ENCODE peak calls at places on chromosomes 3 and 15, in five cellular contexts. D, F, N, H and M are unnamed samples. For H3K4me1, the result is how much of the 10 kb centered on the place peaks cover.

GRCh38 chr15:26503998-26504397 is 268.9 kb downstream of the GABRB3 start:
- DNase-seq in D (no peak), F (no peak), N (no peak), H (no peak), M (no peak)

GRCh38 chr3:186361246-186361611 is 805 bp downstream of the DGKG start:
- DNase-seq in D (no peak), F (no peak), N (no peak), H (no peak), M (no peak)

GRCh38 chr3:143135150-143135549 is 15.6 kb downstream of the CHST2 start:
- DNase-seq in D (no peak), F (no peak), N (no peak), H (no peak), M (no peak)

GRCh38 chr3:183506674-183507290 is 48.7 kb downstream of the KLHL6 start:
- DNase-seq in D (no peak), F (no peak), N (no peak), H (no peak), M (no peak)

GRCh38 chr3:135779590-135780235 is 185.8 kb upstream of the PPP2R3A start:
- DNase-seq in D (no peak), F (no peak), N (no peak), H (no peak), M (no peak)

GRCh38 chr3:10352146-10352911 is 31.4 kb upstream of the SEC13 start:
- DNase-seq in D (no peak), F (no peak), N (no peak), H (no peak), M (no peak)

GRCh38 chr3:78204977-78205376 is 1165.1 kb downstream of the ROBO2 start:
- DNase-seq in D (no peak), F (no peak), N (no peak), H (peak), M (peak)

GRCh38 chr3:21163961-21164360 is 587.0 kb downstream of the ZNF385D start:
- DNase-seq in D (no peak), F (no peak), N (no peak), H (no peak), M (no peak)

GRCh38 chr3:12622335-12622734 is 41.6 kb downstream of the RAF1 start:
- DNase-seq in D (no peak), F (no peak), N (no peak), H (no peak), M (no peak)

GRCh38 chr3:136630911-136631310 is 121.3 kb downstream of the STAG1 start:
- DNase-seq in D (no peak), F (no peak), N (no peak), H (no peak), M (no peak)

GRCh38 chr3:77303943-77304778 is 264.3 kb downstream of the ROBO2 start:
- DNase-seq in D (no peak), F (no peak), N (no peak), H (no peak), M (no peak)

GRCh38 chr3:141164844-141165243 is 66.8 kb upstream of the PXYLP1 start:
- DNase-seq in D (no peak), F (no peak), N (no peak), H (no peak), M (no peak)

GRCh38 chr3:158560979-158561378 is 10.0 kb upstream of the MLF1 start:
- DNase-seq in D (no peak), F (no peak), N (no peak), H (no peak), M (no peak)

GRCh38 chr3:59927061-59927460 is 877.2 kb upstream of the CFAP20DC start:
- DNase-seq in D (no peak), F (no peak), N (no peak), H (no peak), M (no peak)

GRCh38 chr3:52068055-52068704 is 11.8 kb upstream of the DUSP7 start:
- DNase-seq in D (no peak), F (no peak), N (no peak), H (no peak), M (no peak)

GRCh38 chr3:186102687-186103086 is 6.2 kb downstream of the ETV5 start:
- DNase-seq in D (no peak), F (no peak), N (no peak), H (no peak), M (no peak)

GRCh38 chr15:88900309-88900981 is 5.1 kb upstream of the HAPLN3 start:
- DNase-seq in D (no peak), F (no peak), N (no peak), H (no peak), M (no peak)

GRCh38 chr3:40996382-40996781 is 202.9 kb upstream of the CTNNB1 start:
- DNase-seq in D (no peak), F (peak), N (no peak), H (no peak), M (no peak)

GRCh38 chr3:130529816-130530215 is 12.8 kb downstream of the COL6A6 start:
- DNase-seq in D (no peak), F (no peak), N (no peak), H (no peak), M (no peak)

GRCh38 chr3:8805774-8806173 is 36.4 kb upstream of the OXTR start:
- DNase-seq in D (no peak), F (no peak), N (no peak), H (no peak), M (no peak)

GRCh38 chr15:82540055-82540983 is at the start of gene RPS17:
- DNase-seq in D (peak), F (peak), N (peak), H (peak), M (peak)

GRCh38 chr3:13728487-13728886 is 151.4 kb downstream of the WNT7A start:
- DNase-seq in D (no peak), F (peak), N (no peak), H (no peak), M (peak)

GRCh38 chr3:127385540-127385870 is 97.7 kb upstream of the PRR20G start:
- DNase-seq in D (no peak), F (no peak), N (no peak), H (no peak), M (no peak)

GRCh38 chr3:194296832-194297666 is 54.1 kb downstream of the CPN2 start:
- DNase-seq in D (peak), F (peak), N (peak), H (peak), M (no peak)

GRCh38 chr15:63638828-63639227 is 41.6 kb downstream of the FBXL22 start:
- DNase-seq in D (no peak), F (no peak), N (no peak), H (no peak), M (no peak)

GRCh38 chr15:80834402-80834801 is 55.2 kb downstream of the CEMIP start:
- DNase-seq in D (no peak), F (no peak), N (no peak), H (no peak), M (no peak)

GRCh38 chr15:85504739-85505676 is 124.6 kb downstream of the AKAP13 start:
- DNase-seq in D (no peak), F (peak), N (peak), H (peak), M (no peak)

GRCh38 chr15:34217587-34218225 is 7.1 kb upstream of the EMC4 start:
- DNase-seq in D (no peak), F (no peak), N (no peak), H (no peak), M (no peak)

GRCh38 chr15:99369250-99369649 is 118.0 kb downstream of the LRRC28 start:
- DNase-seq in D (no peak), F (no peak), N (no peak), H (no peak), M (no peak)

GRCh38 chr3:154786724-154787123 is 293.4 kb upstream of the MME start:
- DNase-seq in D (no peak), F (no peak), N (no peak), H (no peak), M (no peak)

GRCh38 chr3:160618363-160618762 is 53.0 kb upstream of the KPNA4 start:
- DNase-seq in D (no peak), F (no peak), N (no peak), H (no peak), M (no peak)
- H3K4me1 ChIP-seq in D (under half), F (under half), N (under half), H (under half), M (under half)

DNA sequence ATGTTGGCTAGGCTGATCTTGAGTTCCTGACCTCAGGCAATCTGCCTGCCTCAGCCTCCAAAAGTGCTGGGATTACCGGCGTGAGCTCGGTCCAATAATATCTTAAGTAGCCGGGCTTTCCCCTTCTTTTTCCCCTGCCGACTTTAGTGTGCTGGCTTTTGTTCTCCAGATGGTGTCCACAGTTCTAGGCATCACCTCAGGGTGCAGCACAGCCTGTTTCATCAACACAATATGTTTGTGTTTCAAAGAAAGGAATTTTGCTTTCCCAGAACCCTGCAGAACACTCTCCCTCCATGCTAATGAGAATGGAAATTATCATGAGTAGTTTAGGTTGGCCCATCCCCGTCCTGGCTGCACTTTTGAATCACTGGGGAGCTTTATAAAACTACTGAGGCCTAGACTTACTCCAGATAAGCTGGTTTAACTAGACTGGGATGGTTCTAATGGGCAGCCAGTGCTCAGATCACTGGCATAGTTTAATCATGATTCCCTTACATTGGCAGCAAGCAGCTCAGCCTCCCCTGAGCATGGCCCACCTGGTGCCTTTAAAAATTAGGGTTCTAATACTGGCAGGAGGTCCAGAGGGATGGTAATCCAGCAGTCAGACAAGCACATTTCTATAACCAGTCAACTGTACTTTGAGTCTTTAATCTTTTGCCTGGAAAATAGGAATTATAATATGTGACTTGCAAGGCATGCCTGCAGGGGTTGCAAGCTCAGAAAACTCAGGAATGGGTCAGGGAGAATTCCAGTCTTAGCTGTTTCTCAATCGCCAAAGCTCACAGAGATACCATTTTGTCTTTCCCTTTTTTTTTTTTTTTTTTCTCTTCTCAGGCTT is 127.6 kb upstream of the RASGRP1 start:
- DNase-seq in D (no peak), F (no peak), N (no peak), H (no peak), M (no peak)
- H3K4me1 ChIP-seq in D (under half), F (under half), N (under half), H (under half), M (under half)

GRCh38 chr3:42843730-42844713 is 31.7 kb downstream of the CYP8B1 start:
- DNase-seq in D (peak), F (no peak), N (peak), H (peak), M (no peak)

GRCh38 chr3:42849017-42849416 is 26.7 kb downstream of the CYP8B1 start:
- DNase-seq in D (no peak), F (no peak), N (no peak), H (no peak), M (no peak)

GRCh38 chr3:42844815-42845214 is 30.9 kb downstream of the CYP8B1 start:
- DNase-seq in D (no peak), F (no peak), N (no peak), H (no peak), M (no peak)

GRCh38 chr3:42847731-42848130 is 27.9 kb downstream of the CYP8B1 start:
- DNase-seq in D (no peak), F (no peak), N (peak), H (no peak), M (no peak)

DNA sequence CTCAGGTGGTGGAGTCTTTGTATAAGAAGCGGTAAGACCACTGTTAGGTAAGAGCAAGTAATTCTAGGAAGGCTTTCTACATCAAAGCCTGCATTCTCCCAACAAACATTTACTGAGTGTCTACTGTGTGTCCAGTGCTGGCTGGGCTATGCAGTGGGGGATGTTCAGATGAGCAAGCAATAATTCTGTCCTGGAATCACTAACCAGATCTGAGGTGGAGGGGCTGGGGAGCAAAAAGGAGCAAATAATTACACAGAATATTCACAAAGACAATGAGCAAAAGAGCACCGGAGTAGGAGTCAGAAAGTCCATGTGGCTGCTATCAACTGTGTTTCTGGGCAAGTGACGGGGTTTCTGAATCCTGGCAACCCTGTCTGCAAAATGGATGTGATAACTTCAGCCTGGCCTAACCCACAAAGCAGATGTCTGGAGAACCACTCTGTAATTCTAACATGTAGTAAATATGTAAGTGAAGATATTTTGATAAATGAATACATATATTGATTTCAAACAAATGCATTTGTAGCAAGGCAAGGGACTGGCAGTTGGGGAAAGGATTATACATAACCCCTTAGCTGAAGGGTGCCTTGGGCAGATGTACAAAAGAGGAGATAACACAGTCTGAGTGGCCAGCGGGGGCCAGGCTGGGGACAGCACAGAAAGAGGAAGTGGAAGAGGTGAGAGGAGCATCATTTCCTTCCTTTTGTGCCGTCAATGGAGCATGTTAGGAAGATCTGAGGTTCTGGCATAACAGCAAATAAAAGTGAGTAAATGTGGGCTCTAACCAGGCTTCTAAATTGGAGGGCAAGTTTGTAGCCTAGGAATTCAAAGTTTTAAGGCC is 28.8 kb downstream of the CYP8B1 start:
- DNase-seq in D (no peak), F (no peak), N (no peak), H (no peak), M (no peak)
- H3K4me1 ChIP-seq in D (under half), F (under half), N (under half), H (under half), M (under half)

GRCh38 chr15:90044191-90044590 is 43.1 kb downstream of the ZNF710 start:
- DNase-seq in D (no peak), F (no peak), N (no peak), H (no peak), M (no peak)
- H3K4me1 ChIP-seq in D (under half), F (under half), N (under half), H (under half), M (under half)

GRCh38 chr15:60079210-60079609 is 75.1 kb downstream of the FOXB1 start:
- DNase-seq in D (no peak), F (no peak), N (no peak), H (no peak), M (no peak)

GRCh38 chr15:60081976-60082375 is 77.9 kb downstream of the FOXB1 start:
- DNase-seq in D (no peak), F (no peak), N (no peak), H (no peak), M (no peak)

GRCh38 chr15:60087561-60087960 is 83.5 kb downstream of the FOXB1 start:
- DNase-seq in D (no peak), F (no peak), N (no peak), H (no peak), M (no peak)

GRCh38 chr15:60086676-60087446 is 82.8 kb downstream of the FOXB1 start:
- DNase-seq in D (no peak), F (no peak), N (no peak), H (no peak), M (no peak)

GRCh38 chr15:60083318-60083717 is 79.2 kb downstream of the FOXB1 start:
- DNase-seq in D (no peak), F (no peak), N (no peak), H (no peak), M (no peak)
- H3K4me1 ChIP-seq in D (under half), F (under half), N (under half), H (under half), M (under half)

GRCh38 chr3:98890960-98891910 is 10.3 kb downstream of the DCBLD2 start:
- DNase-seq in D (no peak), F (no peak), N (no peak), H (no peak), M (no peak)
- H3K4me1 ChIP-seq in D (under half), F (under half), N (under half), H (under half), M (under half)

DNA sequence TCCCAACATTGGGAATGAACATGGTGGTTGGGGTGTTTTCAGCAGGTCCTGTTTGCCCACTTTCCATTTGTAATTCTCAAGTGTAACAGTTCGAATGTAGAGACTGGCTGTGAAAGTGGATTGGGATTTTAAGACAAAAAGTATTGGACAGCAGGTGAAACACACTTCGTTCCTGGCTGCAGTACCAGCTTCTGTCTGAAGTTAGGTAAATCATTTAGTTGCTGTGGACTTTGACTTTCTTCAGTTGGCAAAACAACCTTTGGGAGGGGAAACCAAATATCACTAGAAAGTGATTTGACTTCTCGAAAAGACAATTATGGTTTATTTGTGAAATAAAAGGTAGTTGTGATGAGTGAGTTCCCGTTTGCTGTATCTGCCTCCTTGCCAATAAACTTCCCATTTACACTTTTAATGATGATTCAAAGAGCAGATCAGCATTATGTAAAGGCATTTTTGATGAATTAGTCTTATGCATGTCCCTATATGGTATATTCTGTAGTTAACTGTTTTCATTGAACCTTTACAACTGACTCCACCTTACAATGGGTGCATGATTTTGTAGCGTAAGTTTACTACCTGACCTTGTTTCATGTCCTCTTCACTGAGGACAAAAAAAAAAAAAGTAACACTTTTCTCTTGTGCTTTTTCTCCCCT is 34.0 kb downstream of the FNDC3B start:
- DNase-seq in D (no peak), F (no peak), N (no peak), H (no peak), M (no peak)
- H3K4me1 ChIP-seq in D (under half), F (under half), N (under half), H (under half), M (under half)

GRCh38 chr15:73686781-73687256 is 2.6 kb downstream of the CD276 start:
- DNase-seq in D (peak), F (no peak), N (no peak), H (no peak), M (no peak)
- H3K4me1 ChIP-seq in D (half or more), F (under half), N (under half), H (under half), M (under half)

GRCh38 chr3:50202353-50203112 is 2.5 kb upstream of the SLC38A3 start:
- DNase-seq in D (no peak), F (no peak), N (no peak), H (no peak), M (no peak)
- H3K4me1 ChIP-seq in D (under half), F (under half), N (under half), H (under half), M (under half)